ENCODE peak calls at places on chromosomes 12 and 14, in six cellular contexts. One of them, this sample, is unnamed.

GRCh38 chr14:101019974-101020710 is 116.6 kb upstream of the RTL1 start:
- DNase-seq in breast epithelium: peak; percentile 10
- DNase-seq in IMR-90: no peak
- DNase-seq in tibial nerve: no peak
- DNase-seq in NB4: no peak
- DNase-seq in prostate gland: no peak
- DNase-seq in this sample: peak; percentile 3

GRCh38 chr14:73607241-73607640 is 5.1 kb upstream of the ACOT6 start:
- DNase-seq in IMR-90: no peak
- DNase-seq in breast epithelium: no peak
- DNase-seq in prostate gland: no peak
- DNase-seq in NB4: no peak
- DNase-seq in tibial nerve: no peak
- DNase-seq in this sample: no peak

GRCh38 chr14:103126873-103127304 is 3.6 kb downstream of the TNFAIP2 start:
- DNase-seq in NB4: no peak
- DNase-seq in tibial nerve: no peak
- DNase-seq in breast epithelium: no peak
- DNase-seq in prostate gland: peak; percentile 76
- DNase-seq in IMR-90: no peak
- DNase-seq in this sample: peak; percentile 79

GRCh38 chr12:63991036-63991547 is 146.6 kb downstream of the SRGAP1 start:
- DNase-seq in tibial nerve: no peak
- DNase-seq in IMR-90: peak; percentile 48
- DNase-seq in prostate gland: no peak
- DNase-seq in breast epithelium: no peak
- DNase-seq in NB4: no peak
- DNase-seq in this sample: no peak

GRCh38 chr14:50058112-50058511 is 58.3 kb downstream of the VCPKMT start:
- DNase-seq in breast epithelium: no peak
- DNase-seq in NB4: no peak
- DNase-seq in prostate gland: no peak
- DNase-seq in IMR-90: no peak
- DNase-seq in tibial nerve: no peak
- DNase-seq in this sample: no peak

GRCh38 chr14:104085889-104086201 is 345 bp downstream of the ASPG start:
- DNase-seq in NB4: no peak
- DNase-seq in prostate gland: no peak
- DNase-seq in tibial nerve: no peak
- DNase-seq in breast epithelium: no peak
- DNase-seq in IMR-90: no peak
- DNase-seq in this sample: no peak

GRCh38 chr12:116382456-116382902 is 105.0 kb upstream of the MED13L start:
- DNase-seq in breast epithelium: no peak
- DNase-seq in IMR-90: peak; percentile 72
- DNase-seq in tibial nerve: no peak
- DNase-seq in prostate gland: no peak
- DNase-seq in NB4: no peak
- DNase-seq in this sample: no peak

GRCh38 chr14:49972840-49973239 is 80.0 kb downstream of the ARF6 start:
- DNase-seq in tibial nerve: peak; percentile 38
- DNase-seq in breast epithelium: peak; percentile 67
- DNase-seq in prostate gland: peak; percentile 60
- DNase-seq in NB4: no peak
- DNase-seq in IMR-90: peak; percentile 92
- DNase-seq in this sample: no peak

GRCh38 chr12:39541471-39541870 is 78.1 kb downstream of the ABCD2 start:
- DNase-seq in NB4: no peak
- DNase-seq in tibial nerve: no peak
- DNase-seq in IMR-90: no peak
- DNase-seq in prostate gland: no peak
- DNase-seq in breast epithelium: no peak
- DNase-seq in this sample: no peak

GRCh38 chr12:89492883-89493282 is 31.7 kb downstream of the GALNT4 start:
- DNase-seq in prostate gland: no peak
- DNase-seq in IMR-90: no peak
- DNase-seq in NB4: no peak
- DNase-seq in tibial nerve: no peak
- DNase-seq in breast epithelium: no peak
- DNase-seq in this sample: no peak

GRCh38 chr12:52216107-52216506 is 16.9 kb upstream of the KRT7 start:
- DNase-seq in prostate gland: no peak
- DNase-seq in tibial nerve: no peak
- DNase-seq in IMR-90: peak; percentile 28
- DNase-seq in NB4: peak; percentile 22
- DNase-seq in breast epithelium: no peak
- DNase-seq in this sample: no peak

GRCh38 chr12:115960868-115961802 is 316.4 kb downstream of the MED13L start:
- DNase-seq in tibial nerve: no peak
- DNase-seq in NB4: no peak
- DNase-seq in breast epithelium: no peak
- DNase-seq in prostate gland: no peak
- DNase-seq in IMR-90: no peak
- DNase-seq in this sample: no peak

GRCh38 chr12:63882844-63883243 is 38.3 kb downstream of the SRGAP1 start:
- DNase-seq in IMR-90: peak; percentile 59
- DNase-seq in breast epithelium: no peak
- DNase-seq in prostate gland: no peak
- DNase-seq in tibial nerve: no peak
- DNase-seq in NB4: no peak
- DNase-seq in this sample: peak; percentile 29

GRCh38 chr12:56129210-56129691 is 1.2 kb downstream of the ESYT1 start:
- DNase-seq in tibial nerve: peak; percentile 29
- DNase-seq in prostate gland: peak; percentile 45
- DNase-seq in IMR-90: peak; percentile 36
- DNase-seq in breast epithelium: peak; percentile 62
- DNase-seq in NB4: peak; percentile 98
- DNase-seq in this sample: peak; percentile 28
- TF ChIP-seq POLR2A in tibial nerve: peak; percentile 34
- TF ChIP-seq POLR2A in prostate gland: peak; percentile 47
- TF ChIP-seq POLR2A in IMR-90: no peak
- TF ChIP-seq POLR2A in breast epithelium: no peak
- TF ChIP-seq POLR2A in NB4: peak; percentile 82
- TF ChIP-seq POLR2A in this sample: peak; percentile 57

GRCh38 chr12:57498143-57498524 is 10.3 kb downstream of the MARS1 start:
- DNase-seq in NB4: no peak
- DNase-seq in IMR-90: no peak
- DNase-seq in tibial nerve: no peak
- DNase-seq in prostate gland: no peak
- DNase-seq in breast epithelium: no peak
- DNase-seq in this sample: no peak
- TF ChIP-seq POLR2A in NB4: no peak
- TF ChIP-seq POLR2A in IMR-90: no peak
- TF ChIP-seq POLR2A in tibial nerve: no peak
- TF ChIP-seq POLR2A in prostate gland: no peak
- TF ChIP-seq POLR2A in breast epithelium: no peak
- TF ChIP-seq POLR2A in this sample: no peak

DNA sequence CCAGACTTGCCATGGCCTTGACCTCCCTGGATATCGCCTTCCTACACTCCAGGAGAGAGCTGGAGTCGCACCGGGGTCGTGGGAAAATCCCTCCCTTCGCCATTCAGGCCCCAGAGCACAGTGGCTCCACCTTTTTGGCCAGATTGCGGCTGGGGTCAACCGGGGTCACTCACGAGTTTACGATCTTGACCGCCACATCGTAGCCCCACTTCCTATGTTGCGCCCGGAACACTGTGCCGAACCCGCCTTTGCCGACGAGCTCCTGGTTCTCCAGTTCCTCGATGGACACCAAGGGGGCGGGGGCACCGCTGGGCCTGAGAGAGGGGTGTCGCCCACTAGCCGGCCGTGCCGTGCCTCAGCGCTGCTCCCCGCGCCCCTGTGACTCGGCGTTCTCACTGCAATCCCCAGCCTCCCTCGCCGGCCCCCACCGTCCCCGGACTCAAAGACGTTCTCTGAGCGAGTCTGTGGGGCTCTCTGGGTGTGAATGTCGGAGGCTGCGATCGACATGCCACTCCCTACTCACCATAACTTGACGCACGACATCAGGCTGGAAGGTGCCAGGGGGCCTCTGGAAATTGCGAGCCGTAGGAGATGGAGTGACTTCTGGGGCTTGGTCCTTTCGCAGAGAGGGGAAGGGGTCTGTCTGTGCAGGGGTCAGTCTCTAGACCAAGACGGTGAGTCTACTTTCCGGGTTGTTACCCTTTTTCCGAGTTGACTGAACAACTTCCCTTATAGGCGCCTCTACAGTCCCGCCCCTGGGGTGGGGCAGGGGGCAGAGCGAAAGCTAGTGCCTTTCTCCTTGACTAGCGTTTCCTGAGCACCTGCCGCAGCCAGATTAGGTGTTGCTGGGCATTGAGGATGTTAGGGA is at the start of gene RIPK3:
- DNase-seq in IMR-90: no peak
- DNase-seq in tibial nerve: no peak
- DNase-seq in NB4: peak; percentile 22
- DNase-seq in breast epithelium: no peak
- DNase-seq in prostate gland: no peak
- DNase-seq in this sample: no peak
- TF ChIP-seq POLR2A in IMR-90: no peak
- TF ChIP-seq POLR2A in tibial nerve: no peak
- TF ChIP-seq POLR2A in NB4: no peak
- TF ChIP-seq POLR2A in breast epithelium: no peak
- TF ChIP-seq POLR2A in prostate gland: no peak
- TF ChIP-seq POLR2A in this sample: no peak

DNA sequence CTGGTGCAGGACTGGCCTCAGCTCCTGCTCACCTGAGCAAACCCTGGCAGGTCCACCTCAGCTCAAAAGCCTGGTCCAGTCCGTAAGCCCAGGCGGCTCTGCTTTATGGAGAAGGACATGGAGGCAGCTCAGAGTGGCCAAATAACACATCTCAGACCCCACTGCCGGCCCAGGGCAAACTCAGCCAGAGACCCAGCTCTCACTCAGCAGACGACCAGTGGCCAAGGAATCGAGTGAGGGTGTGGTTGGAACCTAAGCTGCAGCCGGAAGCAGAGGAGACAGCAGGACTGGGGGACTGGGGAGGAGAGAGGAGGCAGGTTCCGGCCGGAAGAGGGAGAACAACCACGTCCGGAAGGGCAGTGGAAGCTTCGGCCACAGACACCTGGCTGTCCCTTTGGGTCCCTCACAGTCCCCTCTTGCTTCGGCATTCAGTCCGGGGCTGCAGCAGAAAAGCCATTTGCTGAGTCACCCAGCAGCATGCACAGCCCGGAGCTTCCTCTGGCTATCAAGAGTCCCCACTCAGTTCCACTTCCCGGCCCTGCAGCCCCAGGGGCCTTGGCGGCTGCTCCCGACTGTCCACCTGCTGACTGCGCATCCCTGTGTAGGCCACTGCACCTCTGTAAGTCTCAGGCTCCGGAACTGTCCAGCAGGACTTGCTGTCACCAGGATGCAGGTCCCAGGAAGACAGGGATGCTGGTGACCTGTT is 104.0 kb downstream of the CALM1 start:
- DNase-seq in breast epithelium: no peak
- DNase-seq in IMR-90: no peak
- DNase-seq in tibial nerve: no peak
- DNase-seq in NB4: peak; percentile 88
- DNase-seq in prostate gland: no peak
- DNase-seq in this sample: no peak
- TF ChIP-seq POLR2A in breast epithelium: no peak
- TF ChIP-seq POLR2A in IMR-90: no peak
- TF ChIP-seq POLR2A in tibial nerve: no peak
- TF ChIP-seq POLR2A in NB4: no peak
- TF ChIP-seq POLR2A in prostate gland: no peak
- TF ChIP-seq POLR2A in this sample: no peak